ENCODE peak calls at places on chromosomes 5 and 9, in five cellular contexts. L is GM13977, V is hypothalamus, E is mucosa of gallbladder, O is ureter. K is an unnamed sample.
A peak's percentile ranks its signal among the peaks of the same experiment; 100 is the strongest.

GRCh38 chr5:115947260-115947659 is 15.0 kb upstream of the LVRN start:
- DNase-seq in L (no peak), V (no peak), E (no peak), O (no peak), K (no peak)

GRCh38 chr5:125480901-125481300 is 734.5 kb upstream of the ZNF608 start:
- DNase-seq in L (no peak), V (no peak), E (no peak), O (no peak), K (peak; percentile 20)

GRCh38 chr9:135512241-135512603 is 9.0 kb upstream of the LCN1 start:
- DNase-seq in L (no peak), V (no peak), E (no peak), O (peak; percentile 1), K (no peak)

GRCh38 chr5:29005386-29005785 is 1967.0 kb upstream of the CDH9 start:
- DNase-seq in L (no peak), V (no peak), E (no peak), O (no peak), K (no peak)

GRCh38 chr9:87327567-87328125 is 170.0 kb upstream of the DAPK1 start:
- DNase-seq in L (no peak), V (no peak), E (no peak), O (no peak), K (no peak)

GRCh38 chr5:154756871-154757646 is 1.9 kb downstream of the LARP1 start:
- DNase-seq in L (peak; percentile 59), V (peak; percentile 52), E (peak; percentile 41), O (peak; percentile 66), K (no peak)

GRCh38 chr9:93097496-93098205 is 1.6 kb downstream of the CARD19 start:
- DNase-seq in L (no peak), V (no peak), E (no peak), O (no peak), K (no peak)

GRCh38 chr5:41414598-41414997 is 95.8 kb downstream of the PLCXD3 start:
- DNase-seq in L (no peak), V (no peak), E (peak; percentile 46), O (no peak), K (no peak)

GRCh38 chr9:78073722-78074121 is 42.1 kb upstream of the GNAQ start:
- DNase-seq in L (no peak), V (no peak), E (no peak), O (no peak), K (no peak)

GRCh38 chr9:34984049-34984448 is 5.5 kb upstream of the DNAJB5 start:
- DNase-seq in L (no peak), V (no peak), E (no peak), O (no peak), K (no peak)